ENCODE peak calls at places on chromosome 1, in ten cellular contexts. J is amniotic stem cell; R is activated CD4-positive, CD25-positive, alpha-beta regulatory T cell; F is ELF-1; U is fibroblast of pulmonary artery; E is left kidney; W is NCI-H1105; Y is MV-4-11; H is SJSA1; S is stomach. Z is an unnamed sample.

GRCh38 chr1:23978825-23979224 is 1.3 kb downstream of the SRSF10 start:
- DNase-seq in J (no peak), R (no peak), F (no peak), U (no peak), E (no peak), W (no peak), Y (no peak), H (no peak), S (no peak), Z (no peak)

GRCh38 chr1:20717452-20718342 is at the start of gene KIF17:
- DNase-seq in J (peak; percentile 67), R (peak; percentile 34), F (peak; percentile 66), U (peak; percentile 79), E (peak; percentile 93), W (peak; percentile 56), Y (peak; percentile 42), H (peak; percentile 73), S (peak; percentile 87), Z (peak; percentile 37)

GRCh38 chr1:44031900-44032817 is 897 bp upstream of the SLC6A9 start:
- DNase-seq in J (no peak), R (no peak), F (peak; percentile 57), U (no peak), E (no peak), W (no peak), Y (no peak), H (no peak), S (peak; percentile 55), Z (no peak)

GRCh38 chr1:84278905-84279304 is 22.6 kb upstream of the SAMD13 start:
- DNase-seq in J (no peak), R (no peak), F (no peak), U (no peak), E (no peak), W (no peak), Y (no peak), H (no peak), S (no peak), Z (no peak)

GRCh38 chr1:40786995-40787705 is 3.6 kb downstream of the KCNQ4 start:
- DNase-seq in J (no peak), R (no peak), F (no peak), U (no peak), E (no peak), W (no peak), Y (no peak), H (no peak), S (no peak), Z (no peak)

GRCh38 chr1:12617901-12618660 is at the start of gene DHRS3:
- DNase-seq in J (peak; percentile 38), R (peak; percentile 54), F (peak; percentile 96), U (peak; percentile 78), E (peak; percentile 95), W (peak; percentile 90), Y (peak; percentile 18), H (peak; percentile 61), S (peak; percentile 84), Z (peak; percentile 77)

GRCh38 chr1:178540646-178541045 is 27.7 kb downstream of the TEX35 start:
- DNase-seq in J (peak; percentile 87), R (no peak), F (no peak), U (peak; percentile 62), E (no peak), W (no peak), Y (no peak), H (no peak), S (no peak), Z (no peak)

GRCh38 chr1:70587803-70588465 is 176.9 kb downstream of the CTH start:
- DNase-seq in J (no peak), R (no peak), F (no peak), U (no peak), E (peak; percentile 14), W (no peak), Y (no peak), H (no peak), S (no peak), Z (no peak)

Z was measured in globus pallidus.